ENCODE peak calls at places on chromosomes 16 and 17, in four cellular contexts. J is PC-3, B is mesendoderm, M is esophagus squamous epithelium. W is an unnamed sample.

GRCh38 chr16:31674686-31675085 is 147.0 kb downstream of the AHSP start:
- DNase-seq in M (no peak), J (no peak), B (no peak), W (no peak)

GRCh38 chr16:29030086-29030840 is 45.4 kb downstream of the LAT start:
- DNase-seq in B (no peak), J (no peak), M (no peak), W (no peak)

GRCh38 chr17:7477392-7478275 is 1.8 kb downstream of the ZBTB4 start:
- DNase-seq in M (no peak), J (peak; percentile 11), B (no peak), W (peak; percentile 56)

GRCh38 chr17:39668141-39668924 is at the start of gene PNMT:
- DNase-seq in B (peak; percentile 80), J (peak; percentile 60), M (no peak), W (no peak)

GRCh38 chr16:4393243-4393606 is 21.6 kb downstream of the VASN start:
- DNase-seq in M (no peak), B (no peak), J (peak; percentile 25), W (no peak)

GRCh38 chr16:68426355-68426652 is 22.0 kb downstream of the SMPD3 start:
- DNase-seq in J (peak; percentile 42), M (no peak), B (no peak), W (peak; percentile 37)

GRCh38 chr16:88931373-88931900 is 45.6 kb downstream of the CBFA2T3 start:
- DNase-seq in J (no peak), B (no peak), M (no peak), W (no peak)

GRCh38 chr16:73058221-73058615 is 10.3 kb upstream of the ZFHX3 start:
- DNase-seq in J (no peak), M (no peak), B (no peak), W (no peak)

GRCh38 chr17:56835259-56835575 is 1.3 kb downstream of the DGKE start:
- DNase-seq in M (no peak), B (no peak), J (no peak), W (no peak)

GRCh38 chr17:33494156-33494555 is 201.1 kb upstream of the ASIC2 start:
- DNase-seq in J (no peak), M (no peak), B (peak; percentile 46), W (no peak)

GRCh38 chr16:84498859-84499620 is 5.4 kb downstream of the MEAK7 start:
- DNase-seq in B (no peak), J (peak; percentile 65), M (no peak), W (no peak)

GRCh38 chr17:50562266-50563094 is 2.0 kb downstream of the CACNA1G start:
- DNase-seq in M (no peak), B (peak; percentile 50), J (no peak), W (no peak)

GRCh38 chr16:72508196-72508595 is 336.2 kb upstream of the PMFBP1 start:
- DNase-seq in J (peak; percentile 37), M (no peak), B (no peak), W (no peak)

GRCh38 chr17:80468781-80469533 is 7.5 kb downstream of the NPTX1 start:
- DNase-seq in B (no peak), M (no peak), J (no peak), W (no peak)

GRCh38 chr16:28179354-28179753 is 32.4 kb downstream of the XPO6 start:
- DNase-seq in J (no peak), M (no peak), B (no peak), W (no peak)

GRCh38 chr16:15993946-15994665 is 44.7 kb downstream of the ABCC1 start:
- DNase-seq in J (no peak), B (no peak), M (no peak), W (no peak)

GRCh38 chr16:57235128-57236092 is 9.6 kb upstream of the ARL2BP start:
- DNase-seq in J (peak; percentile 28), M (no peak), B (peak; percentile 38), W (no peak)

GRCh38 chr17:19986941-19987714 is 9.5 kb upstream of the AKAP10 start:
- DNase-seq in J (no peak), B (peak; percentile 68), M (no peak), W (no peak)

GRCh38 chr17:41870097-41870496 is 4.9 kb upstream of the KLHL11 start:
- DNase-seq in J (no peak), M (no peak), B (no peak), W (no peak)
- H3K36me3 ChIP-seq in J (peaks cover 6% of the 10 kb centered on the region), M (peaks cover 87% of the 10 kb centered on the region), B (peaks cover 29% of the 10 kb centered on the region), W (no peaks in the 10 kb centered on the region)

GRCh38 chr17:69764137-69764536 is 310.9 kb upstream of the KCNJ16 start:
- DNase-seq in B (no peak), J (peak; percentile 38), M (no peak), W (no peak)
- H3K36me3 ChIP-seq in B (no peaks in the 10 kb centered on the region), J (no peaks in the 10 kb centered on the region), M (no peaks in the 10 kb centered on the region), W (no peaks in the 10 kb centered on the region)

GRCh38 chr17:8674344-8675305 is 44.1 kb upstream of the MYH10 start:
- DNase-seq in M (no peak), B (no peak), J (no peak), W (no peak)

GRCh38 chr17:8675306-8675705 is 44.8 kb upstream of the MYH10 start:
- DNase-seq in M (no peak), B (no peak), J (no peak), W (no peak)

GRCh38 chr17:8672326-8672725 is 41.8 kb upstream of the MYH10 start:
- DNase-seq in B (no peak), M (no peak), J (no peak), W (no peak)

GRCh38 chr17:8670486-8670885 is 40.0 kb upstream of the MYH10 start:
- DNase-seq in M (no peak), J (no peak), B (no peak), W (no peak)

DNA sequence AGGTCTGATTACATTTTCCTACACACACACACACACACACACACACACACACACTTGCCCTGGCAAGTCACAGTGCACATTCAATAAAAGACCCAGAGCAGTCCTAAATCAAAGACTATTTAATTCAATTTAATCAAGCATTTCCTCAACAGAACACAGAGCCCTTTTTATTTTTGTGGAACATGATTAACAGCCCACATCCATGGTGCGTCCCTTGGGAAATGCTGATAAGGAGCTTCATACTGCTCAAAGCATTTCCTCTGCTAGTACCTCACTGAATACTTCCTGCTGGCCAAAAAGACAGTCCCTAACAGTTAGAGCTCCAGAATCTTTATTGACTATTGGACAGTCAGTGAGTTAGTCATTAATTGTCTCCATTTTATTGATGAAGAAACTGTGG is 43.1 kb upstream of the MYH10 start:
- DNase-seq in B (no peak), M (no peak), J (no peak), W (no peak)
- H3K36me3 ChIP-seq in B (no peaks in the 10 kb centered on the region), M (no peaks in the 10 kb centered on the region), J (no peaks in the 10 kb centered on the region), W (no peaks in the 10 kb centered on the region)

DNA sequence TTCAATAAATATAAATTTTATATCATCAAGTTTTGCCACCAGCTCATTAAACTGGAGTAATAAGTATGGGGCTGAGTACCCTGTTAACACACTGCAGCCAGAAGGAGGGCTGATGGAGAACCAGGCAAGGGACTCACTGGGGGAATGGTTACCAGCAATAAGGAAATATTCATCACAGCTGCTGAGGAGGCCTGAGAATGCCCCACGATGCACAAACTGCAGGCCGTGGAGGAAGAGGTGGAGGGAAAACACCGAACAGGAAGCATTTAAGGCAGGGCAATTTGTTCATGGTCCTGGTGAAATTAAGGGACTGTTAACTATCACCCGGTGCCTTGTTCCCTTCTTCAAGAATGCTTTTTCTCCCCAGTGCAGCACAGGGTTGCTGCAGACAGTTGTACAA is 84.6 kb upstream of the GPRC5B start:
- DNase-seq in B (no peak), J (no peak), M (no peak), W (no peak)
- H3K36me3 ChIP-seq in B (no peaks in the 10 kb centered on the region), J (no peaks in the 10 kb centered on the region), M (no peaks in the 10 kb centered on the region), W (no peaks in the 10 kb centered on the region)